ENCODE peak calls at places on chromosomes 2 and 18, in five cellular contexts. U is GM12878, K is K562, X is stomach, N is ovary. B is an unnamed sample.

GRCh38 chr18:70363861-70364260 is 75.0 kb downstream of the SOCS6 start:
- DNase-seq in U (no peak), K (no peak), X (no peak), N (no peak), B (no peak)

GRCh38 chr2:214747992-214748391 is 61.5 kb downstream of the BARD1 start:
- DNase-seq in U (peak), K (no peak), X (no peak), N (no peak), B (no peak)

GRCh38 chr2:171479154-171479814 is 43.0 kb upstream of the CYBRD1 start:
- DNase-seq in U (peak), K (no peak), X (no peak), N (no peak), B (no peak)

GRCh38 chr18:74896390-74896991 is 298.8 kb downstream of the ZNF407 start:
- DNase-seq in U (no peak), K (peak), X (peak), N (peak), B (peak)

GRCh38 chr18:61528961-61529360 is 195.7 kb downstream of the CDH20 start:
- DNase-seq in U (no peak), K (no peak), X (no peak), N (no peak), B (no peak)

GRCh38 chr2:197571622-197572271 is 55.9 kb downstream of the MOB4 start:
- DNase-seq in U (no peak), K (no peak), X (no peak), N (no peak), B (no peak)

GRCh38 chr2:136214801-136215200 is 96.9 kb upstream of the CXCR4 start:
- DNase-seq in U (no peak), K (no peak), X (no peak), N (no peak), B (no peak)

GRCh38 chr2:147049888-147050446 is 794.9 kb upstream of the ACVR2A start:
- DNase-seq in U (no peak), K (no peak), X (no peak), N (no peak), B (no peak)

GRCh38 chr2:88885679-88886402 is 194.4 kb downstream of the RPIA start:
- DNase-seq in U (no peak), K (no peak), X (no peak), N (no peak), B (no peak)

GRCh38 chr2:217223222-217223930 is 363.5 kb upstream of the TNP1 start:
- DNase-seq in U (peak), K (no peak), X (no peak), N (no peak), B (no peak)

GRCh38 chr2:166984188-166984587 is 95.9 kb downstream of the XIRP2 start:
- DNase-seq in U (no peak), K (no peak), X (no peak), N (no peak), B (no peak)

GRCh38 chr18:54125429-54125828 is 99.0 kb downstream of the MBD2 start:
- DNase-seq in U (no peak), K (no peak), X (no peak), N (no peak), B (no peak)

GRCh38 chr2:75476778-75477177 is 84.0 kb downstream of the EVA1A start:
- DNase-seq in U (no peak), K (no peak), X (no peak), N (no peak), B (no peak)

GRCh38 chr2:24816884-24817283 is 23.7 kb downstream of the CENPO start:
- DNase-seq in U (no peak), K (peak), X (no peak), N (no peak), B (no peak)

GRCh38 chr2:174176898-174177297 is 71.4 kb downstream of the OLA1 start:
- DNase-seq in U (no peak), K (no peak), X (no peak), N (no peak), B (no peak)

GRCh38 chr2:213846856-213847255 is 562.6 kb downstream of the SPAG16 start:
- DNase-seq in U (no peak), K (no peak), X (no peak), N (no peak), B (no peak)

GRCh38 chr2:21468609-21469008 is 344.8 kb downstream of the TDRD15 start:
- DNase-seq in U (no peak), K (no peak), X (no peak), N (no peak), B (no peak)

GRCh38 chr2:234081970-234082822 is 31.7 kb downstream of the SPP2 start:
- DNase-seq in U (no peak), K (no peak), X (peak), N (no peak), B (peak)

GRCh38 chr2:230542751-230543150 is 126.8 kb downstream of the SP100 start:
- DNase-seq in U (no peak), K (no peak), X (no peak), N (no peak), B (no peak)

GRCh38 chr2:229133155-229133772 is 137.8 kb downstream of the PID1 start:
- DNase-seq in U (no peak), K (no peak), X (no peak), N (peak), B (no peak)

GRCh38 chr2:116162395-116162794 is 1652.1 kb upstream of the DDX18 start:
- DNase-seq in U (no peak), K (no peak), X (no peak), N (no peak), B (no peak)

GRCh38 chr2:3600256-3600855 is 5.4 kb downstream of the COLEC11 start:
- DNase-seq in U (no peak), K (no peak), X (no peak), N (no peak), B (no peak)

GRCh38 chr2:231260442-231260841 is 62.0 kb downstream of the ARMC9 start:
- DNase-seq in U (no peak), K (peak), X (no peak), N (no peak), B (no peak)

GRCh38 chr2:122531803-122532344 is 776.4 kb downstream of the TSN start:
- DNase-seq in U (no peak), K (no peak), X (no peak), N (no peak), B (no peak)

GRCh38 chr2:203463176-203463797 is 71.8 kb downstream of the RAPH1 start:
- DNase-seq in U (no peak), K (no peak), X (no peak), N (no peak), B (no peak)

GRCh38 chr2:61920548-61920947 is 15.1 kb downstream of the COMMD1 start:
- DNase-seq in U (no peak), K (no peak), X (no peak), N (no peak), B (no peak)
- TF ChIP-seq EP300 in U (no peak), K (no peak), X (no peak), N (no peak), B (no peak)

GRCh38 chr2:85771486-85771885 is 17.7 kb downstream of the ATOH8 start:
- DNase-seq in U (no peak), K (no peak), X (no peak), N (no peak), B (no peak)

GRCh38 chr2:85770786-85771409 is 17.1 kb downstream of the ATOH8 start:
- DNase-seq in U (no peak), K (no peak), X (no peak), N (no peak), B (no peak)

GRCh38 chr2:85769987-85770362 is 16.2 kb downstream of the ATOH8 start:
- DNase-seq in U (no peak), K (no peak), X (no peak), N (no peak), B (no peak)

GRCh38 chr2:85769236-85769986 is 15.6 kb downstream of the ATOH8 start:
- DNase-seq in U (no peak), K (peak), X (no peak), N (no peak), B (no peak)

DNA sequence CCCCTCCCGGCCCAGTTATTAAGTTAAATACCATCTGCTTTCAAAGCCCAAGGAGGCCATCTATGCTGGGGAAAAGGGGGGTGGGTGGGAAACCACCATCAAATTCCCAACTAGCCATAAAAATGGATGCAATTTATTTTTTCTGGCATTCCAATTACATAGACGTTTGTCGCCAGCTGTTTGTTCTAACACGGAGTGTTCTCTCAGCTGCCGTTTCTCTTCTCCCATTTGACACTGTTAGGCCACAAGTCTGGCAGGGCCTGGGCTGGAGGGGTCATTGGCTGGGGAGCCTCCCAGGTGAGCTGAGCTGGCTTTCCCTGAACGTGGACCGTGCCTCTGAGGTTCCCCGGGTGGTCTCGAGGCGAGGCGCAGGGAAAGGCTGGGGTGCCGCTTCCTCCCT is 16.6 kb downstream of the ATOH8 start:
- DNase-seq in U (no peak), K (no peak), X (no peak), N (no peak), B (no peak)
- H3K27ac ChIP-seq in U (no peak), K (no peak), X (peak), N (no peak), B (peak)

DNA sequence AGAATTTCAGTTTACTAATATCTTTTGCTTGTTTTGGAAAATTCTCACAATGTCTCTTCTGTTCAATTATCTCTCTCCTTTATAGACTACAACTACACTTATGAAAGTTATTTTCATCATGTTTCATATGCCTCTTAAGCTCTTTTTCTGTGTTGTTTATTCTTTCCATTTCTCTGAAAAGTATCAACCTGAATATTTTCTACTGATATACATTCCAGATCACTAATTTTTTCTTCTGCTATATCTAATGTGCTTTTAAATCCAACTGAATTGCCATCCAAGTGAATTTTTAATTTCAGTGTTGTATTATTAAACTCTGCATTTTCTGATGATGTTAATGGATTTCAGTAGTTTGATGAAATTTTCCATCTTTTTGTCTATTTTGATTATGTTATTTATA is 301.3 kb downstream of the HRH4 start:
- DNase-seq in U (no peak), K (no peak), X (no peak), N (no peak), B (no peak)
- TF ChIP-seq EP300 in U (no peak), K (no peak), X (no peak), N (no peak), B (no peak)

GRCh38 chr18:63443820-63444219 is 21.5 kb upstream of the VPS4B start:
- DNase-seq in U (no peak), K (no peak), X (no peak), N (no peak), B (no peak)

GRCh38 chr18:63446266-63446665 is 24.0 kb upstream of the VPS4B start:
- DNase-seq in U (no peak), K (peak), X (no peak), N (no peak), B (no peak)

GRCh38 chr18:63445067-63445466 is 22.8 kb upstream of the VPS4B start:
- DNase-seq in U (no peak), K (no peak), X (no peak), N (no peak), B (no peak)

GRCh38 chr18:63447066-63447465 is 24.8 kb upstream of the VPS4B start:
- DNase-seq in U (no peak), K (no peak), X (no peak), N (no peak), B (no peak)

DNA sequence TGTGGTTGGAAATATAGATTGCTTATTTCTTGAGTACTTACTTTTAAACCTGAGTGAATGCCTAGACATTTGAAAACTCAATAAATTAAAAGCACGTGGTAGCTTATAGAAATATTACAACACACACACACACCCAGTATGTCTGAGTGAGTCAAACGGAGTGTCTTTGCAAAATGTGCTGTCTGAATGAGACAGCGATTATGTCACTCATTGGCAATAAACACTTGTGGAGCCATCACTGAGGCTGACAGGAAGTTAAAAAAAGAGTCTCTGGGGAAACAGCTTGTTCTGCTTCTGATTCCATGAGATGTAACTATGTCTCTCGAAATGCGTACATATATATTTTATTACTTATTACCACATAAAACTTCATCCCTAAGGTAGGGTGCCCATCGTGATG is 22.3 kb upstream of the VPS4B start:
- DNase-seq in U (no peak), K (no peak), X (no peak), N (no peak), B (peak)
- H3K27ac ChIP-seq in U (no peak), K (no peak), X (no peak), N (no peak), B (peak)

GRCh38 chr2:235550378-235550760 is 56.5 kb downstream of the AGAP1 start:
- DNase-seq in U (no peak), K (no peak), X (no peak), N (no peak), B (no peak)

GRCh38 chr2:235553291-235553690 is 59.4 kb downstream of the AGAP1 start:
- DNase-seq in U (no peak), K (no peak), X (no peak), N (no peak), B (no peak)

GRCh38 chr2:235550946-235551345 is 57.1 kb downstream of the AGAP1 start:
- DNase-seq in U (no peak), K (no peak), X (no peak), N (no peak), B (no peak)

GRCh38 chr2:235552671-235553070 is 58.8 kb downstream of the AGAP1 start:
- DNase-seq in U (no peak), K (no peak), X (no peak), N (no peak), B (no peak)

DNA sequence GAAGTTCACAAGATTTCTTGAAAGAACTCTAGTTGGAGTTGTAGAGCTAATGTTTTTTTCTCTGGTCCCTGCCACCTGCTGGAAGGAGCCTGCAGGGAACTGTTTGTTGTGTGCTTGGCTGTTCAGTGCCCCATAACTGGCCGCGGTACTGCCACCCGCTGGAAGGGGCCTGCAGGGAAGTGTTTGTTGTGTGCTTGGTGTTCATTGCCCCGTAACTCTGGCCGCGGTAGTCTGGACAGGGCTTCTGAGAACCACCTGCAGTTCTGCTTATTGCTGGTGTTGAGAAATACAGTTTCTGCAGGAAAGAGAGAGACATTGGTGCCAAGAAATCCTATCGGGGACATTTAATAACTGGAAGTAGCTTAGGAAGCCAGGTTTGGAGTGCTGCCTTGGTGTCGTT is 58.1 kb downstream of the AGAP1 start:
- DNase-seq in U (no peak), K (peak), X (peak), N (peak), B (peak)
- TF ChIP-seq EP300 in U (no peak), K (no peak), X (no peak), N (no peak), B (no peak)

GRCh38 chr2:219490186-219490585 is 8.5 kb upstream of the GMPPA start:
- DNase-seq in U (no peak), K (no peak), X (no peak), N (no peak), B (no peak)
- H3K27ac ChIP-seq in U (no peak), K (no peak), X (no peak), N (no peak), B (no peak)

DNA sequence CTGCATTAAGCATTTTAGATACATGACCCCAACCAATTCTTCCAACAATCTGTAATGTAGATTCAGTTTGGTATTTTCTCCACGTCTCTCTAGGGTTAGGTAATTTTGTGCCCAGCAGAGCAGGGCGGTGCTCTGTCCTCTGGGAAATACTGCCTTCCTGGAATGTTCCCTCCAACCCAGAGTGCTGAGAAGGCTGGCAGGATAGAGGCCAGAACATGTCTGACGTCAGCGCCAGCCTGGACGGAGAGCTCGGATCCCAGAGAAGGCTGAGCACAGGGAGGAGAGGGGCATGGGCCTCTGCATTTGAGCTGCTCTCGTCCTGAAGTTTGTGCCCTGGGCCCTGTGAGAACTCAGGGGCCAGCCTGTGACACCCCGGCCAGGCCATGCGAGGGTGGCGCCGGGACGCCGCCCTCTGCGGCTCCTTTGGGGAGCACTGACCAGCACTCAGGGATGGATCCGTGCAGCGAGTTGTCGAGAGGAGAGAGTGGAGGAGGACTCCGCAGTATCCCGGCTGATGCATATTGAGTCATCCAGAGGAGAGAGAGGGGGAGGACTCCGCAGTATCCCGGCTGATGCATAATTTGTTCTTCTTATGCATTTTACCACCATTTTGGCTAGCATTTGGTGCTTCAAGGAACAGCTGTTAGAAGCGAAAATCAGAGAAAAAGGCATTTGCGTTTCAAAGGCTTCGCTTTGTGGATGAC is 80.0 kb upstream of the PXDN start:
- DNase-seq in U (no peak), K (no peak), X (no peak), N (peak), B (no peak)
- TF ChIP-seq EP300 in U (no peak), K (no peak), X (peak), N (peak), B (no peak)

GRCh38 chr2:222315443-222316121 is 16.8 kb upstream of the PAX3 start:
- DNase-seq in U (no peak), K (no peak), X (no peak), N (no peak), B (no peak)
- H3K27ac ChIP-seq in U (no peak), K (no peak), X (no peak), N (no peak), B (no peak)

B was measured in upper lobe of left lung.